ENCODE peak calls at places on chromosome 21, in eight cellular contexts. P, T, L, Z, X, A, Q and M are unnamed samples.

GRCh38 chr21:26377111-26377694 is 195.9 kb downstream of the CYYR1 start:
- DNase-seq in P (no peak), T (no peak), L (no peak), Z (no peak), X (no peak), A (no peak), Q (no peak), M (no peak)

GRCh38 chr21:24955275-24955961 is 651.9 kb downstream of the MRPL39 start:
- DNase-seq in P (no peak), T (no peak), L (no peak), Z (no peak), X (no peak), A (no peak), Q (no peak), M (no peak)

GRCh38 chr21:31078216-31078615 is 39.9 kb upstream of the KRTAP19-8 start:
- DNase-seq in P (no peak), T (no peak), L (no peak), Z (no peak), X (no peak), A (no peak), Q (no peak), M (no peak)

GRCh38 chr21:31201548-31201947 is 142.5 kb downstream of the TIAM1 start:
- DNase-seq in P (no peak), T (no peak), L (no peak), Z (no peak), X (no peak), A (no peak), Q (no peak), M (no peak)

GRCh38 chr21:24594082-24594481 is 1013.2 kb downstream of the MRPL39 start:
- DNase-seq in P (no peak), T (no peak), L (no peak), Z (no peak), X (no peak), A (no peak), Q (no peak), M (no peak)

GRCh38 chr21:33067457-33067856 is 2.5 kb upstream of the OLIG1 start:
- DNase-seq in P (no peak), T (no peak), L (no peak), Z (no peak), X (no peak), A (no peak), Q (no peak), M (no peak)

GRCh38 chr21:32771134-32771523 is 426 bp downstream of the PAXBP1 start:
- DNase-seq in P (no peak), T (peak; percentile 30), L (peak; percentile 84), Z (no peak), X (peak; percentile 84), A (peak; percentile 55), Q (peak; percentile 43), M (peak; percentile 58)

GRCh38 chr21:43893536-43894205 is 28.6 kb downstream of the AGPAT3 start:
- DNase-seq in P (no peak), T (no peak), L (no peak), Z (no peak), X (no peak), A (no peak), Q (no peak), M (peak; percentile 49)

GRCh38 chr21:21230672-21231071 is 232.5 kb downstream of the NCAM2 start:
- DNase-seq in P (no peak), T (no peak), L (no peak), Z (no peak), X (no peak), A (no peak), Q (no peak), M (no peak)

GRCh38 chr21:16568661-16569060 is 838.9 kb downstream of the USP25 start:
- DNase-seq in P (no peak), T (no peak), L (no peak), Z (no peak), X (no peak), A (no peak), Q (no peak), M (no peak)

GRCh38 chr21:43209575-43210453 is 41.0 kb downstream of the CRYAA start:
- DNase-seq in P (no peak), T (peak; percentile 3), L (no peak), Z (no peak), X (peak; percentile 71), A (no peak), Q (no peak), M (no peak)

GRCh38 chr21:41815652-41816582 is 49.1 kb upstream of the RIPK4 start:
- DNase-seq in P (no peak), T (no peak), L (no peak), Z (no peak), X (peak; percentile 69), A (no peak), Q (no peak), M (no peak)

GRCh38 chr21:39374046-39374445 is 25.2 kb upstream of the HMGN1 start:
- DNase-seq in P (no peak), T (no peak), L (no peak), Z (no peak), X (peak; percentile 9), A (no peak), Q (no peak), M (no peak)
- H3K4me1 ChIP-seq in P (no peaks in the 10 kb centered on the region), T (no peaks in the 10 kb centered on the region), L (no peaks in the 10 kb centered on the region), Z (no peaks in the 10 kb centered on the region), X (no peaks in the 10 kb centered on the region), A (no peaks in the 10 kb centered on the region), Q (no peaks in the 10 kb centered on the region), M (no peaks in the 10 kb centered on the region)

DNA sequence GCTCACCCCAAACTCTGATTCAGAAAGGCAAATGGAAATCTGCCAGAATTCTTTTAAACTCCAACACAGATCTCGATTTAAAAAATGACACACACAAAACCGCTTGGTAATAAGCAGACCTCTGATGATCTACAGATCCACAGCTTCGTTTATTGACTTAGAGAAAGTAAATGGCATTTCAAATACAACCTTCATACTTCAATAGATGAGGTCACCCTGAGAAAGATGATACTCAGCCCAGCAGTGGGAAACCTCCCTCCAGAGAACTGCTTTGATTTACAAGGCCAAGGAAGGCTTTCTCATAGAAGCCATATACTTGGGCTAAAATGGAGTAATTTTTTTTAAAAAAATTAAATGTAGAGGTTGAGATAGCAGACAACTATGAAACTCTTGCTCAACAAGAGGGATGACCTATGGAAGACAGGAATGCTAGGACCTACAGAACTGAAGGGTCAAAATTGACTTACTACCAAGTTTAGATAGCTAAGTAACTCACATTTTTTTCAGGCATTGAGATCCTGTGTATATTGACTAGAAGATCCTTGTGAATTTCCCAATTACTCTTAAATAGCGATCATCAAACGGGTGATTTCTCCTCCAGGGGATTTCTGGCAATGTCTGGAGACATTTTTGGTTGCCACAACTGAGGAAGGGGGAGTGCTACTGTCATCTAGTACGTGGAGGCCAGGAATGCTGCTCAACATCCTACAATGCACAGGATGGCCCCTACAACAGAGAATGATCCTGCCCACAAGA is 143.9 kb downstream of the CLIC6 start:
- DNase-seq in P (no peak), T (no peak), L (no peak), Z (no peak), X (no peak), A (no peak), Q (no peak), M (no peak)
- H3K4me1 ChIP-seq in P (peaks cover 46% of the 10 kb centered on the region), T (no peaks in the 10 kb centered on the region), L (peaks cover 43% of the 10 kb centered on the region), Z (no peaks in the 10 kb centered on the region), X (no peaks in the 10 kb centered on the region), A (peaks cover 8% of the 10 kb centered on the region), Q (peaks cover 37% of the 10 kb centered on the region), M (peaks cover 14% of the 10 kb centered on the region)

GRCh38 chr21:36851121-36851520 is 115.3 kb downstream of the HLCS start:
- DNase-seq in P (no peak), T (no peak), L (no peak), Z (no peak), X (no peak), A (no peak), Q (no peak), M (no peak)
- H3K4me1 ChIP-seq in P (no peaks in the 10 kb centered on the region), T (peaks cover 8% of the 10 kb centered on the region), L (peaks cover 5% of the 10 kb centered on the region), Z (no peaks in the 10 kb centered on the region), X (peaks cover 2% of the 10 kb centered on the region), A (peaks cover 4% of the 10 kb centered on the region), Q (no peaks in the 10 kb centered on the region), M (peaks cover 12% of the 10 kb centered on the region)

GRCh38 chr21:46098303-46099141 is 610 bp downstream of the COL6A2 start:
- DNase-seq in P (no peak), T (peak; percentile 2), L (peak; percentile 43), Z (peak; percentile 66), X (peak; percentile 80), A (peak; percentile 45), Q (no peak), M (peak; percentile 20)
- H3K4me1 ChIP-seq in P (peaks cover 13% of the 10 kb centered on the region), T (no peaks in the 10 kb centered on the region), L (no peaks in the 10 kb centered on the region), Z (peaks cover 17% of the 10 kb centered on the region), X (no peaks in the 10 kb centered on the region), A (peaks cover 4% of the 10 kb centered on the region), Q (peaks cover 8% of the 10 kb centered on the region), M (peaks cover 43% of the 10 kb centered on the region)

GRCh38 chr21:44895859-44896258 is 22.4 kb upstream of the PTTG1IP start:
- DNase-seq in P (no peak), T (no peak), L (peak; percentile 28), Z (no peak), X (no peak), A (no peak), Q (no peak), M (no peak)
- H3K4me1 ChIP-seq in P (peaks cover 7% of the 10 kb centered on the region), T (no peaks in the 10 kb centered on the region), L (peaks cover 15% of the 10 kb centered on the region), Z (no peaks in the 10 kb centered on the region), X (no peaks in the 10 kb centered on the region), A (no peaks in the 10 kb centered on the region), Q (peaks cover 2% of the 10 kb centered on the region), M (no peaks in the 10 kb centered on the region)

GRCh38 chr21:44956356-44957046 is 16.7 kb downstream of the SLX9 start:
- DNase-seq in P (no peak), T (no peak), L (peak; percentile 38), Z (no peak), X (peak; percentile 55), A (no peak), Q (no peak), M (no peak)

GRCh38 chr21:44957901-44958451 is 18.1 kb downstream of the SLX9 start:
- DNase-seq in P (no peak), T (no peak), L (peak; percentile 47), Z (no peak), X (peak; percentile 78), A (no peak), Q (no peak), M (no peak)

GRCh38 chr21:44958471-44959191 is 18.8 kb downstream of the SLX9 start:
- DNase-seq in P (no peak), T (no peak), L (peak; percentile 64), Z (no peak), X (peak; percentile 96), A (peak; percentile 88), Q (no peak), M (peak; percentile 48)

GRCh38 chr21:44955803-44956175 is 16.0 kb downstream of the SLX9 start:
- DNase-seq in P (no peak), T (no peak), L (peak; percentile 34), Z (no peak), X (peak; percentile 71), A (no peak), Q (no peak), M (no peak)

DNA sequence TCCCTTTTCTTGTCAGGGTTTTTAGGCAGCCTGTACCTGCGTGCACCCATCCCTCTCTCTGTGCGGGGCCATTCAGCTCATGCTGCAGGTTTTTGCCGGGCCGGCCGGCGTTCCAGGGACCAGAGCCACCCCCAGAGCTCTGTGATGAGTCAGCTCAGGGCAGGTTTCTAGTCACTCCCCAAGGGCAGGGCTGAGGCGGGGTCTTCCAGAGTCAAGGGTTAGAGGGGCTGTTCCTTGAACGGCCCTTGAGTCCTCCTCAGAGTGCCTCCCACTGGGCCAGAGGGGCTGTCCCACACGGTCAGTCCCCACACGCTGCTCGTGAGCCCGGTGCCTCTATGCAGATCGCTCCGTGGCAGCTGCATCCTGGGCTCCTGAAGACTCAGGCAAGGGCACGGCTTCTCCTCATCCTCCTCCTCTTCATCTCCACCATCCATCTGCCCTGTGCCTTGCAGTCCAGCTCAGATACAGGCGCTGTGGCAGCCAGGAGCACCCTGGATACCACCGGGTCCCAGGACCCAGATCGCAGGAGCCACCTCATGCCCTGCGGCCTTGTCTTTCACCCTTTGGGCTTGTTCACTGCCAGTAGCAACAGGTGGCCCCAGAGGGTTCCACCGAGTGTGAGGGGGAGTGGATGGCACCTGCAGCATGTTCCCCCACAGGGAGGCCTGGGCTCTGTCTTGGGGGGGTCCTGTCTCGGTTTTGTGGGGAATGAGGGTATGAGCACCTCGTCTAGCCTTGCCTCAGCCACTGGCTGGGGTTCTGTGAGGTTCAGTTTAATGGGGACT is 17.4 kb downstream of the SLX9 start:
- DNase-seq in P (no peak), T (no peak), L (peak; percentile 38), Z (no peak), X (peak; percentile 75), A (no peak), Q (no peak), M (no peak)
- H3K4me1 ChIP-seq in P (no peaks in the 10 kb centered on the region), T (no peaks in the 10 kb centered on the region), L (peaks cover 28% of the 10 kb centered on the region), Z (peaks cover 77% of the 10 kb centered on the region), X (no peaks in the 10 kb centered on the region), A (peaks cover 22% of the 10 kb centered on the region), Q (no peaks in the 10 kb centered on the region), M (peaks cover 57% of the 10 kb centered on the region)